ENCODE peak calls at places on chromosome 3, in seven cellular contexts. X, N, E, Y, A, V and T are unnamed samples.

GRCh38 chr3:149174901-149175300 is 45.5 kb downstream of the HPS3 start:
- DNase-seq in V (no peak), E (no peak), N (no peak), X (no peak), A (no peak), Y (peak), T (peak)

GRCh38 chr3:29453278-29453961 is 172.5 kb downstream of the RBMS3 start:
- DNase-seq in A (peak), E (no peak), X (peak), N (peak), V (no peak), Y (no peak), T (no peak)

GRCh38 chr3:133792171-133792763 is 13.3 kb upstream of the SRPRB start:
- DNase-seq in A (no peak), N (no peak), X (peak), V (no peak), E (no peak), Y (no peak), T (no peak)

GRCh38 chr3:104598848-104599501 is 767.7 kb upstream of the ALCAM start:
- DNase-seq in N (peak), Y (no peak), A (peak), E (no peak), V (no peak), X (peak), T (no peak)

GRCh38 chr3:141094851-141095545 is 43.9 kb downstream of the SPSB4 start:
- DNase-seq in N (no peak), V (no peak), Y (peak), X (no peak), A (peak), E (no peak), T (no peak)

GRCh38 chr3:30145281-30145680 is 461.1 kb upstream of the TGFBR2 start:
- DNase-seq in V (no peak), X (peak), A (no peak), E (no peak), Y (no peak), N (no peak), T (no peak)

GRCh38 chr3:58041826-58042324 is 33.7 kb downstream of the FLNB start:
- DNase-seq in V (no peak), X (peak), E (no peak), N (no peak), A (no peak), Y (peak), T (no peak)

GRCh38 chr3:38141952-38142273 is 3.5 kb downstream of the MYD88 start:
- DNase-seq in Y (no peak), E (no peak), N (no peak), X (peak), A (peak), V (no peak), T (no peak)

GRCh38 chr3:171187706-171188290 is 161.3 kb upstream of the SLC2A2 start:
- DNase-seq in A (peak), N (no peak), Y (no peak), E (peak), X (no peak), V (no peak), T (no peak)

DNA sequence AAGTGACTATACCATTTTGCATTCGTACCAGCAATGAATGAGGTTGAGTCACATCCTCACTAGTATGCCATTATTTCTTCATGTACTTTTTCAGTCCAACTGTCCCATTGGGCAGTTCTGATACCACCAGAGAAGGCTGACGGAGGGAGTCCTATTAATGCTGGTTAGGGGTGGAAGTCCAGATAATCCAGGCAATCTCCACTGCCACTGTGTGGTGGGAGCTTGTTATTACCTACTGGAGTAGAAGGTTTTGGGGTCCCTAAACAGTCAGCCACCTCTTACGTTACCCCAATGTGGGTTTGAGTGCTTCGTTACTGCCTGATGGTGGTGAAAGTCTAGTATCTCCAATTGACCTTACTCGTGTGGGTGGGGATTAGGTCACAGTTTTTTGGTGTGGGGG is 210.8 kb downstream of the DOCK3 start:
- DNase-seq in A (no peak), E (peak), X (peak), N (no peak), V (no peak), Y (no peak), T (no peak)
- TF ChIP-seq CTCF in A (no peak), E (peak), X (peak), N (no peak), V (no peak), Y (no peak), T (no peak)

GRCh38 chr3:126554560-126555525 is 3.9 kb downstream of the C3orf22 start:
- DNase-seq in V (no peak), X (no peak), Y (no peak), A (no peak), N (peak), E (peak), T (no peak)
- TF ChIP-seq CTCF in V (no peak), X (no peak), Y (no peak), A (no peak), N (no peak), E (no peak), T (no peak)

GRCh38 chr3:43262194-43262593 is 24.1 kb upstream of the SNRK start:
- DNase-seq in X (no peak), V (no peak), Y (no peak), E (no peak), N (no peak), A (no peak), T (no peak)

GRCh38 chr3:43259626-43260025 is 26.7 kb upstream of the SNRK start:
- DNase-seq in X (peak), V (no peak), N (no peak), E (no peak), A (no peak), Y (no peak), T (no peak)

GRCh38 chr3:43257850-43258249 is 28.5 kb upstream of the SNRK start:
- DNase-seq in E (no peak), N (no peak), A (peak), X (no peak), Y (no peak), V (no peak), T (no peak)

GRCh38 chr3:43256714-43257461 is 29.5 kb upstream of the SNRK start:
- DNase-seq in N (no peak), A (no peak), X (no peak), E (no peak), V (no peak), Y (no peak), T (no peak)

GRCh38 chr3:43260412-43260811 is 25.9 kb upstream of the SNRK start:
- DNase-seq in E (no peak), V (no peak), Y (no peak), X (no peak), A (no peak), N (no peak), T (no peak)
- TF ChIP-seq CTCF in E (no peak), V (no peak), Y (no peak), X (no peak), A (no peak), N (no peak), T (no peak)

DNA sequence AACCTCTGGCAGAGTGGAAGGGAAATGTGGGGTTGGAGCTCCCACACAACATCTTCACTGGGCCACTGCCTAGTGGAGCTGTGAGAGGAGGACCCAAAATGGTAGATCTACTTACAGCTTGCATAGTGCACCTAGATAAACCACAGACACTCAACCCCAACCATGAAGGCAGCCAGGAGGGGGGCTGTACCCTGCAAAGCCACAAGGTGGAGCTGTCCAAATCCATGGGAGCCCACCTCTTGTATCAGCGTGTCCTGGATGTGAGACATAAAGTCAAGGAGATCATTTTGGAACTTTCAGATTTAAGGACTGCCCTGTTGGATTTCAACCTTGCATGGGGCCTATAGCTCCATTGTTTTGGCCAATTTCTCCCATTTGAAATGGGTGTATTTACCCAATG is 20.9 kb downstream of the TP63 start:
- DNase-seq in X (peak), N (no peak), V (no peak), A (no peak), E (peak), Y (no peak), T (no peak)
- TF ChIP-seq CTCF in X (no peak), N (no peak), V (no peak), A (no peak), E (peak), Y (peak), T (peak)

GRCh38 chr3:66501483-66502266 is 853 bp upstream of the LRIG1 start:
- DNase-seq in E (no peak), X (no peak), V (no peak), N (no peak), A (peak), Y (no peak), T (no peak)
- TF ChIP-seq CTCF in E (no peak), X (no peak), V (no peak), N (no peak), A (no peak), Y (peak), T (peak)

DNA sequence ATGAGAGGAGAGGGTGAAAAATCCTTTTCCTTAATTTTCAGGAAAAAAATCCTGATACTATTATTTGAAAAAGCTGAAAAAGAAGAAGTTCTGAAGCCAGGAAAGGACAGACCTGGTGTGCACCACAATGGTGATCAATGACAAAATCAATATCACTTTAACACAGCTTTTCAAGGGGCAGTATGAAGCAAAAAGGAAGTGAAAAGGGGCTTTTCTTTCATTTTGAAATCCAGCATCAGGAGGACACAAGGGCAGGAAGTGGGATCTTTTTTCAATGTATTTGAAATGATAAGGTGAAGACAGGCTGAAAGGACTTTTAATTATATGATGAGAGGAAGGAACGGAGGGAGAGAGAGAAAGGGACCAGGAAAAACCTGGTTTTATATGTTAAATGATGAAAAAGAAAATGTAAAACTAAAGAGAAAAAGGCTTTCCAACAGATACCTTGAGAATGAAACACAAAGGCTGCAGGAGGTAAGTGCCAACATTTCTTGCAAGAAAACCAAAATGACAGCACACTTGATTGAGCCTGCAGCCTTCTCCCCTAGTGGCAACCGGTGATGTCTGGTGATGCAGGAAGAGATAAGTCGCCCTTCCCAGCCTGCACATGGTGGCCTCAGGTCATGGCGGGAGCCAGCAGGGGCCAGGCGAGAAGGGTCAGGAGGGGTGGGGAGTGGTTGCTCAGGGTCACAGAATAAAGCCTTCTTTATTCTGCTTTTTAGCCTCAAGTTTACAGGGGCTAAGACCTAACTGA is 236.7 kb upstream of the WNT5A start:
- DNase-seq in V (no peak), E (no peak), Y (no peak), X (no peak), N (no peak), A (no peak), T (no peak)
- TF ChIP-seq CTCF in V (no peak), E (no peak), Y (no peak), X (no peak), N (no peak), A (no peak), T (no peak)

GRCh38 chr3:131892331-131892730 is 142.5 kb downstream of the CPNE4 start:
- DNase-seq in N (no peak), E (no peak), A (no peak), Y (no peak), X (no peak), V (no peak), T (no peak)
- TF ChIP-seq CTCF in N (no peak), E (no peak), A (no peak), Y (no peak), X (peak), V (no peak), T (no peak)

GRCh38 chr3:13620776-13621365 is 71.9 kb downstream of the FBLN2 start:
- DNase-seq in A (no peak), N (no peak), Y (no peak), E (no peak), X (no peak), V (no peak), T (no peak)
- TF ChIP-seq CTCF in A (no peak), N (no peak), Y (no peak), E (no peak), X (no peak), V (no peak), T (no peak)

GRCh38 chr3:194517333-194517732 is 30.5 kb upstream of the ATP13A3 start:
- DNase-seq in N (no peak), E (no peak), X (no peak), Y (no peak), V (no peak), A (no peak), T (no peak)

GRCh38 chr3:194518652-194519051 is 31.9 kb upstream of the ATP13A3 start:
- DNase-seq in A (no peak), E (no peak), X (peak), V (no peak), Y (peak), N (no peak), T (no peak)

GRCh38 chr3:194508486-194509449 is 22.0 kb upstream of the ATP13A3 start:
- DNase-seq in V (no peak), Y (no peak), E (no peak), N (no peak), X (no peak), A (no peak), T (no peak)

GRCh38 chr3:194512895-194513601 is 26.2 kb upstream of the ATP13A3 start:
- DNase-seq in Y (no peak), A (peak), E (no peak), V (no peak), X (no peak), N (peak), T (no peak)

GRCh38 chr3:194514626-194515025 is 27.8 kb upstream of the ATP13A3 start:
- DNase-seq in X (no peak), A (no peak), N (no peak), Y (no peak), V (no peak), E (no peak), T (no peak)
- TF ChIP-seq CTCF in X (no peak), A (no peak), N (no peak), Y (no peak), V (no peak), E (no peak), T (no peak)

GRCh38 chr3:78974181-78974770 is 793.5 kb downstream of the ROBO1 start:
- DNase-seq in X (no peak), V (no peak), E (no peak), N (no peak), Y (no peak), A (no peak), T (no peak)

GRCh38 chr3:78976200-78976599 is 791.6 kb downstream of the ROBO1 start:
- DNase-seq in E (no peak), A (no peak), X (no peak), Y (no peak), V (no peak), N (no peak), T (no peak)

GRCh38 chr3:78979083-78979482 is 788.7 kb downstream of the ROBO1 start:
- DNase-seq in X (no peak), N (no peak), A (no peak), Y (no peak), E (no peak), V (no peak), T (no peak)

GRCh38 chr3:78977073-78977472 is 790.7 kb downstream of the ROBO1 start:
- DNase-seq in N (no peak), E (no peak), A (no peak), Y (no peak), V (no peak), X (no peak), T (no peak)

GRCh38 chr3:78978037-78978436 is 789.8 kb downstream of the ROBO1 start:
- DNase-seq in Y (no peak), A (no peak), N (no peak), E (no peak), V (no peak), X (peak), T (no peak)
- TF ChIP-seq CTCF in Y (peak), A (no peak), N (peak), E (peak), V (no peak), X (peak), T (peak)